ENCODE peak calls at places on chromosomes 13 and 19, in nine cellular contexts. R, U, F, E, X, Q, K, A and Y are unnamed samples.

GRCh38 chr13:106533101-106533939 is 2.1 kb downstream of the EFNB2 start:
- DNase-seq in E (no peak), F (peak), K (no peak), Q (no peak), U (peak), R (peak), X (peak), A (peak), Y (no peak)

GRCh38 chr19:3986260-3987041 is 1.2 kb upstream of the EEF2 start:
- DNase-seq in Q (no peak), R (peak), X (peak), K (peak), U (no peak), E (no peak), F (peak), A (no peak), Y (no peak)

GRCh38 chr13:33070713-33071112 is 54.5 kb downstream of the KL start:
- DNase-seq in E (no peak), U (no peak), F (no peak), X (peak), R (no peak), K (no peak), A (no peak), Q (no peak), Y (no peak)

GRCh38 chr19:46861691-46862503 is 1.1 kb downstream of the ARHGAP35 start:
- DNase-seq in K (peak), E (no peak), R (peak), F (no peak), U (peak), A (no peak), Q (no peak), X (peak), Y (no peak)

GRCh38 chr13:110365876-110366275 is 58.8 kb downstream of the COL4A2 start:
- DNase-seq in F (no peak), X (no peak), U (no peak), R (no peak), A (no peak), E (no peak), Q (no peak), K (no peak), Y (no peak)

GRCh38 chr19:6590458-6591319 is at the start of gene CD70:
- DNase-seq in A (no peak), R (peak), F (peak), Q (no peak), U (no peak), X (no peak), E (no peak), K (peak), Y (no peak)

GRCh38 chr13:36323951-36324566 is 22.1 kb downstream of the SPART start:
- DNase-seq in Q (no peak), R (no peak), E (no peak), K (no peak), U (no peak), F (peak), A (no peak), X (peak), Y (no peak)

GRCh38 chr13:109933476-109933875 is 147.1 kb upstream of the IRS2 start:
- DNase-seq in A (no peak), R (no peak), U (no peak), X (no peak), Q (no peak), K (no peak), E (no peak), F (no peak), Y (no peak)

GRCh38 chr19:50858896-50859295 is 4.2 kb downstream of the KLK3 start:
- DNase-seq in F (no peak), A (no peak), U (no peak), X (no peak), K (no peak), R (no peak), Q (no peak), E (no peak), Y (no peak)

GRCh38 chr13:49635599-49636433 is 7.5 kb downstream of the ARL11 start:
- DNase-seq in E (no peak), U (no peak), A (no peak), X (peak), F (peak), R (peak), Q (peak), K (peak), Y (no peak)

GRCh38 chr19:6117534-6117933 is 7.2 kb upstream of the RFX2 start:
- DNase-seq in A (no peak), E (no peak), F (no peak), R (no peak), X (no peak), U (no peak), Q (no peak), K (no peak), Y (no peak)

GRCh38 chr13:110546933-110547332 is 14.6 kb downstream of the RAB20 start:
- DNase-seq in X (peak), K (no peak), Q (peak), U (peak), R (no peak), A (no peak), E (no peak), F (peak), Y (no peak)

GRCh38 chr19:45947926-45948325 is 25.7 kb downstream of the NOVA2 start:
- DNase-seq in R (no peak), F (no peak), X (peak), U (no peak), K (no peak), E (no peak), Q (no peak), A (no peak), Y (no peak)

GRCh38 chr13:44578064-44578394 is 1.9 kb upstream of the TSC22D1 start:
- DNase-seq in F (no peak), K (no peak), E (no peak), U (no peak), X (no peak), A (no peak), R (no peak), Q (no peak), Y (no peak)

GRCh38 chr19:1247747-1248453 is 483 bp upstream of the MIDN start:
- DNase-seq in X (peak), A (no peak), R (peak), F (peak), E (no peak), Q (no peak), K (peak), U (peak), Y (no peak)

GRCh38 chr13:20609145-20609544 is 42.2 kb downstream of the IFT88 start:
- DNase-seq in A (no peak), E (no peak), U (no peak), F (peak), Q (peak), X (peak), K (no peak), R (no peak), Y (no peak)

GRCh38 chr19:29439688-29440550 is 85.9 kb upstream of the VSTM2B start:
- DNase-seq in E (no peak), K (no peak), A (no peak), R (no peak), U (no peak), F (no peak), X (no peak), Q (no peak), Y (no peak)